ENCODE peak calls at places on chromosomes 3 and 15, in five cellular contexts. S is GF-D8, M is MM.1S, Q is MCF 10A, K is GM13977. J is an unnamed sample.
A peak's percentile ranks its signal among the peaks of the same experiment; 100 is the strongest.

GRCh38 chr3:11539677-11540076 is 104.0 kb downstream of the VGLL4 start:
- DNase-seq in Q (no peak), M (no peak), S (no peak), K (no peak), J (no peak)

GRCh38 chr15:33852094-33852493 is 116.2 kb upstream of the CHRM5 start:
- DNase-seq in S (no peak), M (no peak), K (no peak), Q (no peak), J (no peak)

GRCh38 chr3:157136647-157137387 is 23.1 kb downstream of the CCNL1 start:
- DNase-seq in K (no peak), M (peak; percentile 98), S (peak; percentile 23), Q (peak; percentile 35), J (no peak)

GRCh38 chr15:75043509-75044257 is 20.3 kb downstream of the PPCDC start:
- DNase-seq in S (peak; percentile 91), K (peak; percentile 67), Q (peak; percentile 98), M (peak; percentile 86), J (no peak)

GRCh38 chr3:31800436-31800835 is 180.6 kb downstream of the OSBPL10 start:
- DNase-seq in Q (no peak), M (no peak), K (no peak), S (no peak), J (no peak)

GRCh38 chr15:55884223-55884622 is 109.2 kb downstream of the NEDD4 start:
- DNase-seq in S (no peak), M (no peak), Q (no peak), K (no peak), J (no peak)

GRCh38 chr3:129593595-129594339 is 12.7 kb downstream of the PLXND1 start:
- DNase-seq in K (no peak), S (peak; percentile 89), M (peak; percentile 47), Q (no peak), J (peak; percentile 95)

GRCh38 chr3:52218454-52218853 is 7.0 kb downstream of the TLR9 start:
- DNase-seq in S (no peak), Q (no peak), M (no peak), K (no peak), J (peak; percentile 48)

GRCh38 chr3:69338891-69339290 is 47.0 kb downstream of the FRMD4B start:
- DNase-seq in K (no peak), M (no peak), S (no peak), Q (no peak), J (no peak)

GRCh38 chr15:101013151-101013550 is 94.0 kb downstream of the LRRK1 start:
- DNase-seq in Q (no peak), S (no peak), K (no peak), M (no peak), J (no peak)

GRCh38 chr15:68700395-68701123 is 120.1 kb downstream of the ANP32A start:
- DNase-seq in K (no peak), S (no peak), M (no peak), Q (no peak), J (no peak)

GRCh38 chr15:69568621-69569020 is 116.0 kb downstream of the RPLP1 start:
- DNase-seq in S (no peak), Q (peak; percentile 79), K (no peak), M (no peak), J (no peak)

GRCh38 chr3:142211034-142211433 is 14.4 kb downstream of the GK5 start:
- DNase-seq in K (no peak), Q (no peak), S (no peak), M (no peak), J (peak; percentile 52)

GRCh38 chr3:69803871-69804270 is 64.6 kb downstream of the MITF start:
- DNase-seq in S (no peak), Q (no peak), K (no peak), M (no peak), J (no peak)

GRCh38 chr3:130760922-130761321 is 14.3 kb upstream of the PIK3R4 start:
- DNase-seq in Q (peak; percentile 46), M (no peak), K (no peak), S (no peak), J (no peak)

GRCh38 chr3:157832588-157832987 is 273.6 kb downstream of the SHOX2 start:
- DNase-seq in S (no peak), K (no peak), Q (no peak), M (no peak), J (no peak)

GRCh38 chr15:32042269-32042996 is 12.1 kb downstream of the CHRNA7 start:
- DNase-seq in Q (peak; percentile 31), K (no peak), M (no peak), S (no peak), J (no peak)

GRCh38 chr15:80701676-80702311 is 6.7 kb downstream of the ABHD17C start:
- DNase-seq in M (no peak), K (no peak), Q (no peak), S (no peak), J (no peak)

GRCh38 chr3:10494180-10494579 is 11.2 kb downstream of the ATP2B2 start:
- DNase-seq in Q (no peak), M (no peak), K (no peak), S (no peak), J (no peak)

GRCh38 chr15:73946795-73947370 is 20.6 kb downstream of the LOXL1 start:
- DNase-seq in Q (no peak), M (no peak), K (no peak), S (no peak), J (no peak)

GRCh38 chr3:66236281-66236680 is 15.5 kb downstream of the SLC25A26 start:
- DNase-seq in S (no peak), Q (peak; percentile 5), M (no peak), K (no peak), J (no peak)

J was measured in DND-41.